ENCODE peak calls at places on chromosomes 4 and X, in nine cellular contexts. One of them, this sample, is unnamed.

GRCh38 chr4:74996996-74997395 is 64.1 kb downstream of the PARM1 start:
- DNase-seq in MV-4-11: no peak
- DNase-seq in fibroblast of lung: no peak
- DNase-seq in SJSA1: no peak
- DNase-seq in Peyer's patch: no peak
- DNase-seq in tibial artery: no peak
- DNase-seq in PC-9: no peak
- DNase-seq in HTR-8/SVneo: no peak
- DNase-seq in activated T-helper 1 cell treated with anti-CD3 and anti-CD28 coated beads, Interleukin-12 subunit alpha, Interleukin-12 subunit beta, Interleukin-2, Interleukin-4 antibody, amounts not matched to agents 30 ng/mL and 10 ng/mL and 1 ng/mL, durations not matched to agents 14 hours and 24 hours and 36 hours: no peak
- DNase-seq in this sample: no peak

GRCh38 chrX:153828723-153829548 is 1.4 kb downstream of the PDZD4 start:
- DNase-seq in MV-4-11: no peak
- DNase-seq in Peyer's patch: no peak
- DNase-seq in PC-9: no peak
- DNase-seq in fibroblast of lung: no peak
- DNase-seq in HTR-8/SVneo: no peak
- DNase-seq in SJSA1: no peak
- DNase-seq in tibial artery: no peak
- DNase-seq in activated T-helper 1 cell treated with anti-CD3 and anti-CD28 coated beads, Interleukin-12 subunit alpha, Interleukin-12 subunit beta, Interleukin-2, Interleukin-4 antibody, amounts not matched to agents 30 ng/mL and 10 ng/mL and 1 ng/mL, durations not matched to agents 14 hours and 24 hours and 36 hours: no peak
- DNase-seq in this sample: no peak

GRCh38 chr4:121789960-121790829 is 10.9 kb upstream of the EXOSC9 start:
- DNase-seq in SJSA1: peak; percentile 60
- DNase-seq in fibroblast of lung: peak; percentile 89
- DNase-seq in tibial artery: no peak
- DNase-seq in MV-4-11: no peak
- DNase-seq in HTR-8/SVneo: peak; percentile 37
- DNase-seq in Peyer's patch: no peak
- DNase-seq in PC-9: no peak
- DNase-seq in activated T-helper 1 cell treated with anti-CD3 and anti-CD28 coated beads, Interleukin-12 subunit alpha, Interleukin-12 subunit beta, Interleukin-2, Interleukin-4 antibody, amounts not matched to agents 30 ng/mL and 10 ng/mL and 1 ng/mL, durations not matched to agents 14 hours and 24 hours and 36 hours: no peak
- DNase-seq in this sample: peak; percentile 36

GRCh38 chr4:39030726-39031125 is 1.5 kb downstream of the TMEM156 start:
- DNase-seq in fibroblast of lung: no peak
- DNase-seq in tibial artery: no peak
- DNase-seq in Peyer's patch: no peak
- DNase-seq in MV-4-11: no peak
- DNase-seq in SJSA1: no peak
- DNase-seq in activated T-helper 1 cell treated with anti-CD3 and anti-CD28 coated beads, Interleukin-12 subunit alpha, Interleukin-12 subunit beta, Interleukin-2, Interleukin-4 antibody, amounts not matched to agents 30 ng/mL and 10 ng/mL and 1 ng/mL, durations not matched to agents 14 hours and 24 hours and 36 hours: no peak
- DNase-seq in PC-9: no peak
- DNase-seq in HTR-8/SVneo: no peak
- DNase-seq in this sample: no peak

GRCh38 chrX:3939967-3940610 is 226.6 kb upstream of the PRKX start:
- DNase-seq in tibial artery: no peak
- DNase-seq in HTR-8/SVneo: peak; percentile 30
- DNase-seq in fibroblast of lung: peak; percentile 6
- DNase-seq in PC-9: peak; percentile 5
- DNase-seq in Peyer's patch: no peak
- DNase-seq in MV-4-11: no peak
- DNase-seq in activated T-helper 1 cell treated with anti-CD3 and anti-CD28 coated beads, Interleukin-12 subunit alpha, Interleukin-12 subunit beta, Interleukin-2, Interleukin-4 antibody, amounts not matched to agents 30 ng/mL and 10 ng/mL and 1 ng/mL, durations not matched to agents 14 hours and 24 hours and 36 hours: no peak
- DNase-seq in SJSA1: no peak
- DNase-seq in this sample: no peak

GRCh38 chrX:108186811-108187210 is 95.2 kb downstream of the ATG4A start:
- DNase-seq in fibroblast of lung: peak; percentile 94
- DNase-seq in MV-4-11: no peak
- DNase-seq in SJSA1: peak; percentile 4
- DNase-seq in tibial artery: no peak
- DNase-seq in activated T-helper 1 cell treated with anti-CD3 and anti-CD28 coated beads, Interleukin-12 subunit alpha, Interleukin-12 subunit beta, Interleukin-2, Interleukin-4 antibody, amounts not matched to agents 30 ng/mL and 10 ng/mL and 1 ng/mL, durations not matched to agents 14 hours and 24 hours and 36 hours: no peak
- DNase-seq in PC-9: peak; percentile 41
- DNase-seq in Peyer's patch: no peak
- DNase-seq in HTR-8/SVneo: peak; percentile 44
- DNase-seq in this sample: peak; percentile 11

GRCh38 chr4:1664141-1664540 is 20.0 kb downstream of the FAM53A start:
- DNase-seq in HTR-8/SVneo: no peak
- DNase-seq in fibroblast of lung: no peak
- DNase-seq in Peyer's patch: no peak
- DNase-seq in SJSA1: no peak
- DNase-seq in activated T-helper 1 cell treated with anti-CD3 and anti-CD28 coated beads, Interleukin-12 subunit alpha, Interleukin-12 subunit beta, Interleukin-2, Interleukin-4 antibody, amounts not matched to agents 30 ng/mL and 10 ng/mL and 1 ng/mL, durations not matched to agents 14 hours and 24 hours and 36 hours: no peak
- DNase-seq in MV-4-11: no peak
- DNase-seq in PC-9: no peak
- DNase-seq in tibial artery: no peak
- DNase-seq in this sample: no peak

GRCh38 chrX:109629310-109629709 is 4.3 kb upstream of the KCNE5 start:
- DNase-seq in fibroblast of lung: no peak
- DNase-seq in MV-4-11: no peak
- DNase-seq in SJSA1: no peak
- DNase-seq in PC-9: no peak
- DNase-seq in Peyer's patch: no peak
- DNase-seq in tibial artery: no peak
- DNase-seq in activated T-helper 1 cell treated with anti-CD3 and anti-CD28 coated beads, Interleukin-12 subunit alpha, Interleukin-12 subunit beta, Interleukin-2, Interleukin-4 antibody, amounts not matched to agents 30 ng/mL and 10 ng/mL and 1 ng/mL, durations not matched to agents 14 hours and 24 hours and 36 hours: no peak
- DNase-seq in HTR-8/SVneo: no peak
- DNase-seq in this sample: no peak

GRCh38 chr4:95190751-95191436 is 357.9 kb downstream of the UNC5C start:
- DNase-seq in Peyer's patch: no peak
- DNase-seq in tibial artery: no peak
- DNase-seq in PC-9: no peak
- DNase-seq in activated T-helper 1 cell treated with anti-CD3 and anti-CD28 coated beads, Interleukin-12 subunit alpha, Interleukin-12 subunit beta, Interleukin-2, Interleukin-4 antibody, amounts not matched to agents 30 ng/mL and 10 ng/mL and 1 ng/mL, durations not matched to agents 14 hours and 24 hours and 36 hours: no peak
- DNase-seq in SJSA1: no peak
- DNase-seq in fibroblast of lung: peak; percentile 20
- DNase-seq in MV-4-11: no peak
- DNase-seq in HTR-8/SVneo: peak; percentile 2
- DNase-seq in this sample: no peak

This sample was measured in keratinocyte.